ENCODE peak calls at places on chromosomes 4 and X, in eight cellular contexts. J is A549, Y is Panc1, Q is HepG2, C is GM12878, T is SK-N-SH, K is K562, S is GM23338. O is an unnamed sample. For H3K4me1, the result is how much of the 10 kb centered on the place peaks cover.

GRCh38 chr4:6172093-6172926 is 28.0 kb downstream of the JAKMIP1 start:
- DNase-seq in J (no peak), Y (no peak), Q (no peak), C (no peak), T (peak), K (no peak), S (no peak), O (no peak)

GRCh38 chr4:85084371-85085170 is 118.1 kb upstream of the WDFY3 start:
- DNase-seq in J (peak), Y (peak), Q (peak), C (no peak), T (peak), K (peak), S (peak), O (peak)

GRCh38 chr4:65825121-65825520 is 154.8 kb upstream of the EPHA5 start:
- DNase-seq in J (peak), Y (no peak), Q (no peak), C (no peak), T (no peak), K (no peak), S (no peak), O (no peak)

GRCh38 chr4:147378780-147379179 is 102.1 kb upstream of the EDNRA start:
- DNase-seq in J (no peak), Y (no peak), Q (no peak), C (no peak), T (no peak), K (no peak), S (peak), O (peak)

GRCh38 chr4:172142331-172142738 is 329.1 kb downstream of the GALNTL6 start:
- DNase-seq in J (peak), Y (no peak), Q (no peak), C (no peak), T (no peak), K (no peak), S (no peak), O (no peak)

GRCh38 chr4:110287130-110287529 is 88.7 kb upstream of the ELOVL6 start:
- DNase-seq in J (peak), Y (no peak), Q (no peak), C (peak), T (no peak), K (no peak), S (no peak), O (peak)

GRCh38 chr4:26622913-26623312 is 39.0 kb downstream of the TBC1D19 start:
- DNase-seq in J (no peak), Y (no peak), Q (no peak), C (no peak), T (no peak), K (no peak), S (no peak), O (no peak)

GRCh38 chr4:165726831-165727230 is 146.2 kb upstream of the TLL1 start:
- DNase-seq in J (no peak), Y (no peak), Q (no peak), C (no peak), T (no peak), K (no peak), S (no peak), O (no peak)

GRCh38 chrX:16999275-16999674 is 52.8 kb downstream of the REPS2 start:
- DNase-seq in J (no peak), Y (no peak), Q (no peak), C (no peak), T (peak), K (no peak), S (no peak), O (no peak)

GRCh38 chrX:107076158-107076557 is 42.5 kb downstream of the RBM41 start:
- DNase-seq in J (no peak), Y (no peak), Q (no peak), C (no peak), T (no peak), K (no peak), S (no peak), O (no peak)

GRCh38 chrX:47311857-47312774 is 58.3 kb upstream of the ZNF157 start:
- DNase-seq in J (peak), Y (peak), Q (peak), C (no peak), T (peak), K (peak), S (peak), O (peak)

GRCh38 chr4:544386-545105 is 31.5 kb downstream of the TMEM271 start:
- DNase-seq in J (no peak), Y (no peak), Q (no peak), C (no peak), T (no peak), K (no peak), S (no peak), O (no peak)

GRCh38 chr4:86942185-86942666 is 7.4 kb downstream of the AFF1 start:
- DNase-seq in J (no peak), Y (no peak), Q (peak), C (no peak), T (no peak), K (peak), S (no peak), O (no peak)
- H3K4me1 ChIP-seq in J (half or more), Y (under half), Q (half or more), C (under half), T (under half), K (half or more), S (half or more), O (under half)

GRCh38 chrX:71859637-71860036 is 51.0 kb upstream of the NHSL2 start:
- DNase-seq in J (peak), Y (peak), Q (peak), C (no peak), T (no peak), K (no peak), S (peak), O (peak)
- TF ChIP-seq REST in J (no peak), Y (no peak), Q (no peak), C (no peak), T (no peak), K (no peak), S (no peak), O (no peak)

GRCh38 chrX:19188566-19188965 is 66.3 kb upstream of the ADGRG2 start:
- DNase-seq in J (no peak), Y (no peak), Q (no peak), C (no peak), T (no peak), K (no peak), S (no peak), O (no peak)

GRCh38 chrX:19179389-19179788 is 57.1 kb upstream of the ADGRG2 start:
- DNase-seq in J (no peak), Y (no peak), Q (no peak), C (no peak), T (no peak), K (no peak), S (no peak), O (no peak)

GRCh38 chrX:19182785-19183184 is 60.5 kb upstream of the ADGRG2 start:
- DNase-seq in J (no peak), Y (no peak), Q (no peak), C (no peak), T (no peak), K (no peak), S (no peak), O (no peak)

GRCh38 chrX:19178402-19178801 is 56.1 kb upstream of the ADGRG2 start:
- DNase-seq in J (no peak), Y (no peak), Q (no peak), C (no peak), T (no peak), K (no peak), S (no peak), O (no peak)

DNA sequence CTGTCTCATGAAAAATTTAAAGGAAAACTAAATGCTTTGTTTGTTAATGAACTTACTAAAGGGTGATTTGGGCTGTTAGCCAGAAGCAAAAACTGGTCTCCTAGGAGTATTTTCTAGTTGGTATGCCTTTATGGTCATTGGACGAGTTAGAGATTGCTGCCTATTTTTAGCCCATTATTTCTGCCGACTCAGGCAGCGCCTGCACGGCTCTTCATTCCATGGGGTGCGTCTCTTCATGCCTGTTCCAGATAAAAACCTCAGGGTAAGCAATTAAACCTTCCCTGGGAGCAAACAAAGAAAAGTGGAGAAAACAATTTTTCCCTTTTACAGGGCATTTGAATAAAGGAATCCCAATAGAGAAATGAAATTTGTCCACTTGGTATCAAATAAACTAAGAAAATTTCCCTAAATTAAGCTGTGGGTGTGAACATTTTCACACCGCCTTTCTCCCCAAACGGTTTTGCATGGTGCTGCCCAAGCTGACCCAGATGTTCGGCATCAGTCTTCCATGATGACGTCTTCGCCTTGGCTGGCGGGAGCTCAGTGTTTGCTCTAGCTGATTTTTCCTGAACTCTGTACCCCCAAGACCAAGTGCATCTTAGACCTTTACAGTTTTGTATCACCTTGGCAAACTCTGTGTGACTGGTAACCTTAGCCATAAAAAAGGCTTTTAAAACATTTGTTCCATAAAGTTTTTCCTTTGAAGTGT is 61.7 kb upstream of the ADGRG2 start:
- DNase-seq in J (no peak), Y (no peak), Q (no peak), C (no peak), T (no peak), K (no peak), S (no peak), O (no peak)
- H3K4me1 ChIP-seq in J (under half), Y (under half), Q (under half), C (under half), T (under half), K (under half), S (under half), O (under half)

GRCh38 chrX:38796926-38797325 is 4.3 kb upstream of the MID1IP1 start:
- DNase-seq in J (no peak), Y (no peak), Q (no peak), C (no peak), T (no peak), K (no peak), S (no peak), O (no peak)

GRCh38 chrX:38799995-38800394 is 1.3 kb upstream of the MID1IP1 start:
- DNase-seq in J (peak), Y (no peak), Q (peak), C (no peak), T (no peak), K (peak), S (no peak), O (no peak)

GRCh38 chrX:38803286-38803608 is 2.0 kb downstream of the MID1IP1 start:
- DNase-seq in J (no peak), Y (no peak), Q (no peak), C (no peak), T (no peak), K (no peak), S (no peak), O (no peak)

GRCh38 chrX:38800981-38801845 is at the start of gene MID1IP1:
- DNase-seq in J (peak), Y (no peak), Q (peak), C (no peak), T (peak), K (peak), S (peak), O (peak)

GRCh38 chrX:38798956-38799355 is 2.3 kb upstream of the MID1IP1 start:
- DNase-seq in J (no peak), Y (no peak), Q (no peak), C (no peak), T (no peak), K (no peak), S (no peak), O (no peak)
- TF ChIP-seq REST in J (no peak), Y (no peak), Q (no peak), C (no peak), T (no peak), K (no peak), S (no peak), O (no peak)

GRCh38 chrX:69103539-69103938 is 61.7 kb downstream of the PJA1 start:
- DNase-seq in J (no peak), Y (no peak), Q (no peak), C (no peak), T (no peak), K (no peak), S (no peak), O (no peak)
- H3K4me1 ChIP-seq in J (under half), Y (under half), Q (under half), C (under half), T (under half), K (under half), S (under half), O (under half)

DNA sequence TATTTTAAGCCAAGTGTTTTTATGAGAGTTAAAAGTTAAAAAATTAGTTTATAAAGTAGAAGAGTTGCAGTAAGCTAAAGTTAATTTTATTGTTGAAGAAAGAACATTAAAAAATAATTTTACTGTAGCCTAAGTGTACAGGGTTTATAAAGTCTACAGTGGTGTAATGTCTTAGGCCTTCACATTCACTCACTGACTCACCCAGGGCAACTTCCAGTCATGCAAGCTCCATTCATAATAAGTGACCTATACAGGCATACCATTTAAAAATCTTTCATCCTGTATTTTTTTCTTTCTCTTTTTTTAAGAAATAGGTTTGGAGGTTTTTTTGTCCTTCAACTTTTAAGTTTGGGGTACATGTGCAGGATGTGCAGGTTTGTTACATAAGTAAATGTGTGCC is 87.9 kb upstream of the NR3C2 start:
- DNase-seq in J (no peak), Y (no peak), Q (no peak), C (no peak), T (no peak), K (no peak), S (no peak), O (no peak)
- TF ChIP-seq REST in J (no peak), Y (no peak), Q (no peak), C (no peak), T (no peak), K (no peak), S (no peak), O (no peak)

DNA sequence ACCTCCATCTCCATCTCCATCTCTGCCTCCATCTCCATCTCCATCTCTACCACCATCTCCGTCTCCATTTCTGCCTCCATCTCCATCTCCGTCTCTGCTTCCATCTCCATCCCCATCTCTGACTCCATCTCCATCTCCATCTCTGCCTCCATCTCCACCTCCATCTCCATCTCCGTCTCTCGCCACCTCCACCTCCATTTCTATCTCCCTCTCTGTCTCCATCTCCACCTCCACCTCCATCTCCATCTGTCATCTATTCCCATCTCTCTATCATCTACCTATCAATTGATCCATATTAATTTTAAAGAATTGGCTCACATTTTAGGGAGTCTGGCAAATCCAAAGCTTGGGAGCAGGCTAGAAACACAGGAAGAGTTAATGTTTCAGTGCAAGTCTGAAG is 39.6 kb upstream of the CHRNA9 start:
- DNase-seq in J (no peak), Y (no peak), Q (no peak), C (no peak), T (no peak), K (no peak), S (no peak), O (no peak)
- H3K4me1 ChIP-seq in J (under half), Y (under half), Q (under half), C (under half), T (under half), K (under half), S (under half), O (under half)

DNA sequence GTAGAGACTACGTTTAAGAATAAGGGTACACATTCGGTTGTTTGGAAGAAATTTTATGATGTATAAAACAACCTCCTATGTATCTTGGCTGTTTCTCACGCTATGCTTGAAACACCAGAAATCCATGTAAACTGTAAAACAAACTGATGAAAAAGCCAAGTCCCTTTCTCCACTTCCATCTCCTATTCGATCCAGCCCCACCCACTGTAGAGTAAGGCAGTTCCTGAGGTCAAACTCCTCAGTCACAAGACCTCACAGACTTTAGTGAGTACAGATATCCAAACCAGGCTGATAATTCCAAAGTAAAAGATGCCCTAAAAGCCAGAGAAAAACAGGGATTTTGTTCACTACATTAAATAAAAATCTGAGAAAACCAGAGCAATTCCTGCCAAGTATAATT is 45.6 kb downstream of the ARHGEF38 start:
- DNase-seq in J (no peak), Y (no peak), Q (no peak), C (no peak), T (no peak), K (no peak), S (no peak), O (no peak)
- TF ChIP-seq REST in J (no peak), Y (no peak), Q (no peak), C (no peak), T (no peak), K (no peak), S (no peak), O (no peak)

DNA sequence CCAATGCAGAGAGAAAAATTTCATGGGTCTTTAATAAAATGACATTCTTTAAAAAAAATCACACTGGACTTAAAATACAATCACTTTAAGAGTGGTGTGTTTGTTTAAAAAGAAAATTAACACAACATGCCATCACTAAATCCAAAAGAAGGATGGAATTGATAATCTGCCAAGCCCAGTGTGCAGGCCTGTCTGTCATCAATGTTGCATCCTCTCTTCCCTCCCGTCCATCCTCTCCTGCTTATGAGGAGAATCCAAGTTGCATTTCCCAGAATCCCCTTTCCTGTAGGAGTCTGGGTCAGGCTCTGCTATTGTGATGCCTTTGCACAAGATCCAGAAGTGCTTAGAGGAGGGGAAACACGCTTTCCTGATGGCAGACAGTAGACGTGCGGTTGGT is 169.4 kb downstream of the MID1 start:
- DNase-seq in J (no peak), Y (no peak), Q (no peak), C (no peak), T (no peak), K (no peak), S (no peak), O (no peak)
- H3K4me1 ChIP-seq in J (under half), Y (under half), Q (under half), C (under half), T (under half), K (under half), S (under half), O (under half)

O was measured in HCT116.